ENCODE peak calls at places on chromosomes 3 and 15, in four cellular contexts. W is fibroblast of lung, L is HepG2, F is HCT116. J is an unnamed sample. For H3K4me1, the result is how much of the 10 kb centered on the place peaks cover.

GRCh38 chr15:80559320-80559693 is 135.8 kb upstream of the ABHD17C start:
- DNase-seq in W (no peak), L (no peak), F (no peak), J (no peak)

GRCh38 chr3:127717357-127718243 is 44.8 kb downstream of the ABTB1 start:
- DNase-seq in W (no peak), L (no peak), F (no peak), J (no peak)

GRCh38 chr3:13011369-13012227 is 61.6 kb downstream of the IQSEC1 start:
- DNase-seq in W (no peak), L (peak), F (no peak), J (peak)

GRCh38 chr3:22887664-22888291 is 315.3 kb upstream of the UBE2E2 start:
- DNase-seq in W (peak), L (no peak), F (peak), J (no peak)

GRCh38 chr15:94070341-94071275 is 160.8 kb upstream of the MCTP2 start:
- DNase-seq in W (peak), L (no peak), F (no peak), J (peak)

GRCh38 chr3:186432189-186432588 is 70.2 kb upstream of the DGKG start:
- DNase-seq in W (peak), L (no peak), F (no peak), J (no peak)

GRCh38 chr3:111694471-111694870 is 99.3 kb upstream of the ZBED2 start:
- DNase-seq in W (no peak), L (no peak), F (no peak), J (no peak)

GRCh38 chr15:94526071-94526689 is 294.8 kb downstream of the MCTP2 start:
- DNase-seq in W (no peak), L (no peak), F (peak), J (no peak)

GRCh38 chr3:42526616-42527367 is 24.3 kb downstream of the VIPR1 start:
- DNase-seq in W (no peak), L (no peak), F (no peak), J (peak)

GRCh38 chr15:57667171-57667924 is 39.2 kb upstream of the POLR2M start:
- DNase-seq in W (peak), L (peak), F (no peak), J (no peak)

GRCh38 chr3:35322070-35322469 is 317.3 kb upstream of the ARPP21 start:
- DNase-seq in W (no peak), L (no peak), F (no peak), J (no peak)

GRCh38 chr3:15646924-15647511 is 45.5 kb downstream of the BTD start:
- DNase-seq in W (peak), L (no peak), F (peak), J (peak)

GRCh38 chr3:71702131-71703024 is 22.8 kb downstream of the EIF4E3 start:
- DNase-seq in W (no peak), L (no peak), F (no peak), J (no peak)

GRCh38 chr3:16067837-16068471 is 106.5 kb upstream of the GALNT15 start:
- DNase-seq in W (no peak), L (no peak), F (no peak), J (no peak)

GRCh38 chr15:40075298-40076044 is 33.2 kb downstream of the BMF start:
- DNase-seq in W (no peak), L (no peak), F (no peak), J (no peak)

GRCh38 chr3:1294566-1294965 is 201.7 kb downstream of the CNTN6 start:
- DNase-seq in W (peak), L (no peak), F (no peak), J (no peak)

GRCh38 chr3:136578290-136578689 is 173.9 kb downstream of the STAG1 start:
- DNase-seq in W (no peak), L (no peak), F (no peak), J (no peak)

GRCh38 chr15:35979608-35980007 is 433.6 kb upstream of the DPH6 start:
- DNase-seq in W (no peak), L (no peak), F (no peak), J (no peak)

GRCh38 chr3:32177702-32178198 is 60.7 kb upstream of the CMTM8 start:
- DNase-seq in W (peak), L (peak), F (peak), J (peak)

GRCh38 chr3:169299129-169299528 is 364.4 kb downstream of the MECOM start:
- DNase-seq in W (no peak), L (no peak), F (no peak), J (no peak)

GRCh38 chr3:58569287-58570001 is 7.7 kb downstream of the FAM107A start:
- DNase-seq in W (no peak), L (no peak), F (no peak), J (no peak)

GRCh38 chr3:46878796-46879436 is 1.4 kb downstream of the PTH1R start:
- DNase-seq in W (no peak), L (peak), F (no peak), J (no peak)

GRCh38 chr3:187286467-187287059 is 5.0 kb downstream of the MASP1 start:
- DNase-seq in W (peak), L (peak), F (no peak), J (no peak)

GRCh38 chr3:194685723-194686413 is at the start of gene FAM43A:
- DNase-seq in W (peak), L (peak), F (peak), J (no peak)

GRCh38 chr3:187742351-187743171 is 2.7 kb downstream of the BCL6 start:
- DNase-seq in W (peak), L (no peak), F (no peak), J (peak)

GRCh38 chr3:5698851-5699250 is 511.3 kb downstream of the EDEM1 start:
- DNase-seq in W (no peak), L (no peak), F (peak), J (no peak)

GRCh38 chr3:172848910-172849309 is 98.4 kb downstream of the ECT2 start:
- DNase-seq in W (peak), L (no peak), F (no peak), J (no peak)

GRCh38 chr3:172846103-172846561 is 95.6 kb downstream of the ECT2 start:
- DNase-seq in W (no peak), L (no peak), F (no peak), J (no peak)

GRCh38 chr3:172844428-172844827 is 93.9 kb downstream of the ECT2 start:
- DNase-seq in W (no peak), L (peak), F (no peak), J (no peak)

GRCh38 chr3:172847292-172847691 is 96.8 kb downstream of the ECT2 start:
- DNase-seq in W (no peak), L (no peak), F (no peak), J (no peak)

GRCh38 chr3:172846706-172847105 is 96.2 kb downstream of the ECT2 start:
- DNase-seq in W (no peak), L (no peak), F (no peak), J (no peak)
- H3K4me1 ChIP-seq in W (under half), L (under half), F (under half), J (under half)

GRCh38 chr15:42163947-42164550 is 7.6 kb upstream of the PLA2G4F start:
- DNase-seq in W (no peak), L (no peak), F (no peak), J (no peak)
- H3K27ac ChIP-seq in W (no peak), L (no peak), F (no peak), J (no peak)

GRCh38 chr15:68252925-68253534 is 23.5 kb upstream of the CLN6 start:
- DNase-seq in W (peak), L (peak), F (peak), J (peak)
- H3K4me2 ChIP-seq in W (no peak), L (peak), F (peak), J (no peak)

DNA sequence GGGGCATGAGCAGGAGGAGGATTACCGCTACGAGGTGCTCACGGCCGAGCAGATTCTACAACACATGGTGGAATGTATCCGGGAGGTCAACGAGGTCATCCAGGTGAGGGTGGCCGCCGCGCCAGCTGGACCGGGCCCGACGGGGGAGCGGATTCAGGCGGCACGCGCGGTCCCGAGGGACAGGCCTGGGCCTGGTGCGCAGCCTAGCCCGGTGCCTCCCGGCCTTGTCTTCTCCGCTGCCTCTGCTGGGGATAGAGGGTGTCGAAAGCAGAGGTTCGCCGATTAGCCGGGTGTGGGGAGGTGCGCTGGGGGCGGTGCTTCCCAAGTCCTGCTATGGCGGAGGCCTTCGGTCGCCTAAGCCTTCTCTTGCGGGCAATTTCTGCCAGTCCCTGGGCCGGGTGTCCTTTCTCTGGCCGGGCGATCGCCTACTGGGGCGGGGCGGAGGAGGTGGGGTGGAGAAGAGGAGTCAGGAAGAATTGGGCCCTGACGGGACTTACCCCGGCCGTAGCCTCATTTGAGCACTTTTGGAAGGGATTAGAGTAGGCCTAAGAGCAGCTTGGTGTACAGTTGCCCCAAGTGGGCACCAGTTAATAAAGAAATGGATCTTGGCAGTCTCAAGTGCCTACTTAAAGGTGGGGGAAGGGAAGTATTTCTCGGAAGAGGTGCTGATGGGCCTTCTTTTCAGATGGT is 927 bp downstream of the ARIH1 start:
- DNase-seq in W (peak), L (peak), F (peak), J (peak)
- H3K4me1 ChIP-seq in W (under half), L (under half), F (under half), J (under half)

GRCh38 chr3:54121404-54122045 is 827 bp upstream of the CACNA2D3 start:
- DNase-seq in W (no peak), L (no peak), F (no peak), J (no peak)
- H3K27ac ChIP-seq in W (no peak), L (no peak), F (no peak), J (no peak)

GRCh38 chr15:76333309-76333708 is 3.3 kb upstream of the ISL2 start:
- DNase-seq in W (no peak), L (no peak), F (no peak), J (no peak)
- H3K4me2 ChIP-seq in W (no peak), L (peak), F (no peak), J (no peak)

GRCh38 chr3:150411971-150412370 is 3.9 kb downstream of the TSC22D2 start:
- DNase-seq in W (peak), L (no peak), F (no peak), J (no peak)
- H3K4me1 ChIP-seq in W (under half), L (under half), F (under half), J (half or more)

GRCh38 chr3:11555211-11555782 is 88.4 kb downstream of the VGLL4 start:
- DNase-seq in W (no peak), L (no peak), F (no peak), J (no peak)
- H3K27ac ChIP-seq in W (no peak), L (no peak), F (no peak), J (no peak)

GRCh38 chr3:20857636-20858035 is 671.6 kb upstream of the SGO1 start:
- DNase-seq in W (no peak), L (no peak), F (no peak), J (no peak)

GRCh38 chr3:20865811-20866210 is 679.8 kb upstream of the SGO1 start:
- DNase-seq in W (no peak), L (no peak), F (no peak), J (no peak)

GRCh38 chr3:20861454-20861853 is 675.4 kb upstream of the SGO1 start:
- DNase-seq in W (no peak), L (peak), F (no peak), J (no peak)
- H3K4me2 ChIP-seq in W (no peak), L (no peak), F (no peak), J (no peak)

DNA sequence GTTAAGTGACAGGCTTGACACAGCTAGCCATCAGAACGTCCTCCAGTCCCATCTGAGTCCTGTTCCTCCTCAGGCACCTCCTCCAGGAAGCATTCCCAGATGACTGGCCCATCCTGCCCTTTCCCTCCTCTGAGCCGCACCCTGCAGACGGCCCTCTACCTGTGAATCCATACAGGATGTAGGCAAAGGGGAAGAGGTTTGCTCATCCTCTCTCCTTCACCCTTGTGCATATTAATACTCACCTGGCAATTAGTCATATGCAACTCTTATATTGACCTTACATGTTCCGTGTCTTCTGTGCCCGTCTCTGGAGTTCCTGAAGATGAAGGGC is 61.9 kb downstream of the SMAD3 start:
- DNase-seq in W (no peak), L (no peak), F (no peak), J (no peak)
- H3K4me1 ChIP-seq in W (half or more), L (half or more), F (half or more), J (under half)

J was measured in DND-41.